ENCODE peak calls at places on chromosomes 16 and 17, in ten cellular contexts. N is CD4-positive, alpha-beta T cell; E is OCI-LY7; F is colonic mucosa; P is fibroblast of lung; G is stomach; H is body of pancreas; W is lung; Y is aorta; Q is BE2C. M is an unnamed sample. For H3K9me3, the result is how much of the 10 kb centered on the place peaks cover.

GRCh38 chr17:42531455-42532354 is 4.3 kb upstream of the NAGLU start:
- DNase-seq in N (peak), E (peak), F (peak), H (peak), G (peak), W (peak), Y (peak), P (peak), Q (peak), M (peak)

GRCh38 chr17:164536-165235 is 16.8 kb downstream of the DOC2B start:
- DNase-seq in Y (no peak), P (peak), Q (peak), F (peak), N (peak), H (peak), G (peak), W (no peak), E (peak), M (no peak)

GRCh38 chr17:55190748-55191147 is 74.0 kb upstream of the HLF start:
- DNase-seq in G (no peak), P (no peak), Y (no peak), H (no peak), F (no peak), W (no peak), E (no peak), N (no peak), Q (no peak), M (no peak)

GRCh38 chr16:77873066-77873465 is 84.7 kb downstream of the VAT1L start:
- DNase-seq in Y (no peak), N (no peak), H (no peak), F (no peak), Q (no peak), G (no peak), W (no peak), P (peak), E (no peak), M (no peak)

GRCh38 chr16:47175152-47175551 is 31.4 kb upstream of the NETO2 start:
- DNase-seq in H (no peak), Q (no peak), W (no peak), Y (no peak), E (no peak), F (no peak), G (no peak), N (no peak), P (no peak), M (no peak)

GRCh38 chr17:80254396-80255241 is 6.0 kb upstream of the RNF213 start:
- DNase-seq in Q (no peak), N (no peak), E (peak), W (peak), F (peak), P (peak), Y (peak), H (peak), G (peak), M (no peak)

GRCh38 chr17:65438708-65439294 is 122.6 kb downstream of the AXIN2 start:
- DNase-seq in Y (no peak), F (no peak), H (peak), W (no peak), E (no peak), Q (no peak), P (peak), G (no peak), N (no peak), M (no peak)

GRCh38 chr16:88310796-88311605 is 71.8 kb upstream of the ZNF469 start:
- DNase-seq in N (no peak), P (no peak), G (no peak), Q (no peak), Y (no peak), H (no peak), E (no peak), W (no peak), F (no peak), M (no peak)

GRCh38 chr17:29469251-29469650 is 79.1 kb downstream of the TAOK1 start:
- DNase-seq in P (peak), N (no peak), F (no peak), W (no peak), Y (no peak), G (no peak), H (no peak), E (no peak), Q (no peak), M (no peak)

GRCh38 chr16:10232757-10233156 is 50.5 kb upstream of the GRIN2A start:
- DNase-seq in P (no peak), G (no peak), W (no peak), N (no peak), E (no peak), F (no peak), Q (no peak), Y (no peak), H (no peak), M (no peak)

GRCh38 chr16:10979717-10980601 is 35.6 kb downstream of the CLEC16A start:
- DNase-seq in P (no peak), G (no peak), Q (no peak), E (no peak), F (peak), Y (peak), H (no peak), N (no peak), W (peak), M (no peak)

GRCh38 chr17:51221322-51221721 is 38.5 kb downstream of the MBTD1 start:
- DNase-seq in F (no peak), W (no peak), H (no peak), P (no peak), G (no peak), Y (no peak), Q (no peak), N (no peak), E (no peak), M (no peak)

GRCh38 chr17:81429353-81429774 is 34.1 kb downstream of the BAHCC1 start:
- DNase-seq in H (peak), W (peak), N (no peak), E (no peak), F (peak), Y (peak), G (peak), Q (peak), P (peak), M (no peak)

GRCh38 chr17:77173104-77173503 is 32.3 kb downstream of the SEC14L1 start:
- DNase-seq in F (no peak), Q (no peak), G (no peak), W (no peak), Y (no peak), P (no peak), H (no peak), N (no peak), E (no peak), M (no peak)
- H3K9me3 ChIP-seq in F (under half), Q (under half), G (under half), W (under half), Y (under half), P (under half), H (under half), N (under half), E (half or more), M (under half)

GRCh38 chr17:72121164-72122001 is 563 bp downstream of the SOX9 start:
- DNase-seq in H (peak), G (peak), P (peak), F (peak), Y (peak), W (peak), E (no peak), Q (peak), N (no peak), M (no peak)
- H3K9me3 ChIP-seq in H (under half), G (under half), P (under half), F (under half), Y (under half), W (under half), E (under half), Q (under half), N (under half), M (under half)

GRCh38 chr16:74019608-74020007 is 277.0 kb upstream of the PSMD7 start:
- DNase-seq in E (no peak), N (no peak), Q (no peak), P (no peak), Y (no peak), H (no peak), G (no peak), W (no peak), F (no peak), M (no peak)
- H3K9me3 ChIP-seq in E (under half), N (under half), Q (under half), P (under half), Y (under half), H (under half), G (under half), W (under half), F (under half), M (under half)

GRCh38 chr16:7921360-7921759 is 588.7 kb downstream of the RBFOX1 start:
- DNase-seq in G (no peak), F (no peak), N (no peak), Q (no peak), E (no peak), Y (no peak), H (no peak), P (no peak), W (no peak), M (no peak)
- H3K9me3 ChIP-seq in G (under half), F (under half), N (under half), Q (under half), E (under half), Y (under half), H (under half), P (under half), W (under half), M (under half)